ENCODE peak calls at places on chromosomes 7 and 10, in four cellular contexts. T is neuronal stem cell, A is H1, Y is H9. O is an unnamed sample.

GRCh38 chr7:516606-517456 is 2.8 kb downstream of the PDGFA start:
- DNase-seq in T (peak; percentile 42), A (peak; percentile 62), Y (no peak), O (peak; percentile 88)

GRCh38 chr10:43200538-43201390 is 62.5 kb downstream of the CSGALNACT2 start:
- DNase-seq in T (no peak), A (no peak), Y (no peak), O (no peak)

GRCh38 chr10:102729090-102730026 is 14.4 kb upstream of the WBP1L start:
- DNase-seq in T (peak; percentile 73), A (peak; percentile 97), Y (peak; percentile 88), O (peak; percentile 82)

GRCh38 chr7:27608776-27609495 is 53.7 kb downstream of the HIBADH start:
- DNase-seq in T (no peak), A (no peak), Y (no peak), O (peak; percentile 15)

GRCh38 chr7:28018020-28018419 is 162.6 kb downstream of the JAZF1 start:
- DNase-seq in T (no peak), A (no peak), Y (no peak), O (no peak)

GRCh38 chr7:112414855-112415490 is 35.3 kb upstream of the IFRD1 start:
- DNase-seq in T (peak; percentile 21), A (no peak), Y (no peak), O (peak; percentile 47)

GRCh38 chr10:4354382-4354812 is 471.6 kb upstream of the AKR1E2 start:
- DNase-seq in T (no peak), A (no peak), Y (no peak), O (peak; percentile 33)

GRCh38 chr10:10870523-10871241 is 147.0 kb upstream of the CELF2 start:
- DNase-seq in T (peak; percentile 21), A (no peak), Y (no peak), O (peak; percentile 50)

GRCh38 chr7:124722292-124722691 is 43.3 kb downstream of the GPR37 start:
- DNase-seq in T (no peak), A (no peak), Y (no peak), O (peak; percentile 66)

GRCh38 chr7:5629941-5630340 is 151.5 kb downstream of the RNF216 start:
- DNase-seq in T (no peak), A (peak; percentile 46), Y (no peak), O (peak; percentile 89)

GRCh38 chr10:124652701-124653100 is 91.5 kb downstream of the FAM53B start:
- DNase-seq in T (no peak), A (no peak), Y (no peak), O (no peak)

GRCh38 chr7:33862946-33863814 is 42.2 kb upstream of the BMPER start:
- DNase-seq in T (no peak), A (no peak), Y (no peak), O (no peak)

GRCh38 chr7:4682621-4683042 is 537 bp downstream of the FOXK1 start:
- DNase-seq in T (no peak), A (peak; percentile 54), Y (peak; percentile 37), O (peak; percentile 49)

GRCh38 chr7:95376632-95377380 is 19.4 kb downstream of the PON3 start:
- DNase-seq in T (no peak), A (no peak), Y (no peak), O (no peak)

GRCh38 chr10:8811201-8811600 is 756.7 kb downstream of the GATA3 start:
- DNase-seq in T (no peak), A (no peak), Y (no peak), O (peak; percentile 8)

GRCh38 chr10:65708057-65708456 is 1217.8 kb upstream of the LRRTM3 start:
- DNase-seq in T (no peak), A (no peak), Y (no peak), O (no peak)

GRCh38 chr7:122304604-122304975 is at the start of gene FEZF1:
- DNase-seq in T (peak; percentile 84), A (no peak), Y (peak; percentile 77), O (no peak)

GRCh38 chr10:50541921-50542320 is 81.8 kb downstream of the SGMS1 start:
- DNase-seq in T (no peak), A (no peak), Y (no peak), O (no peak)

GRCh38 chr10:127210936-127211335 is 14.5 kb upstream of the INSYN2A start:
- DNase-seq in T (no peak), A (no peak), Y (no peak), O (no peak)

GRCh38 chr7:155809332-155809946 is 2.8 kb downstream of the SHH start:
- DNase-seq in T (no peak), A (no peak), Y (no peak), O (no peak)
- H3K4me2 ChIP-seq in T (peak overlapping the region; percentile 73), A (peak overlapping the region; percentile 40), Y (peak overlapping the region; percentile 3), O (peak overlapping the region; percentile 91)

DNA sequence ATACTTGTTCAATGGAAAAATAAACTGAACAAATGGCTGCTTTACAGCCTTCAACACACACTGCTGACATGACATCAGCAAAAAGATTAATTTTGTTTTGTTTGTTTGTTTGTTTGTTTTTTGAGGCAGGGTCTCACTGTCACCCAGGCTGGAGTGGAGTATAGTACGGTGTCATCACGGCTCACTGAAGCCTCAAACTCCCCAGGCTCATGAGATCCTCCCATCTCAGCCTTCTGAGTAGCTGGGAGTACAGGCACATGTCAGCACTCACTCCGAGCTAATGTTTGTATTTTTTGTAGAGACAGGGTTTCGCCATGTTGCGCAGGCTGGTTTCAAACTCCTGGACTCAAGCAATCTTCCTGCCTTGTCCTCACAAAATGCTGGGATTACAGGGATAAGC is 10.9 kb downstream of the TARP start:
- DNase-seq in T (no peak), A (no peak), Y (no peak), O (no peak)
- H2BK12ac ChIP-seq in T (no peak overlapping the region), A (no peak overlapping the region), Y (no peak overlapping the region), O (no peak overlapping the region)

GRCh38 chr7:116355423-116355765 is 144.1 kb upstream of the CAV2 start:
- DNase-seq in T (no peak), A (no peak), Y (no peak), O (no peak)
- H3K4me2 ChIP-seq in T (no peak overlapping the region), A (no peak overlapping the region), Y (no peak overlapping the region), O (peak overlapping the region; percentile 41)

GRCh38 chr10:86373828-86374227 is 7.2 kb upstream of the GRID1 start:
- DNase-seq in T (no peak), A (peak; percentile 33), Y (peak; percentile 20), O (no peak)

GRCh38 chr10:86373251-86373650 is 6.7 kb upstream of the GRID1 start:
- DNase-seq in T (no peak), A (no peak), Y (no peak), O (no peak)

GRCh38 chr10:86375204-86375603 is 8.6 kb upstream of the GRID1 start:
- DNase-seq in T (no peak), A (peak; percentile 16), Y (peak; percentile 18), O (no peak)

GRCh38 chr10:86376403-86376802 is 9.8 kb upstream of the GRID1 start:
- DNase-seq in T (no peak), A (no peak), Y (no peak), O (no peak)

DNA sequence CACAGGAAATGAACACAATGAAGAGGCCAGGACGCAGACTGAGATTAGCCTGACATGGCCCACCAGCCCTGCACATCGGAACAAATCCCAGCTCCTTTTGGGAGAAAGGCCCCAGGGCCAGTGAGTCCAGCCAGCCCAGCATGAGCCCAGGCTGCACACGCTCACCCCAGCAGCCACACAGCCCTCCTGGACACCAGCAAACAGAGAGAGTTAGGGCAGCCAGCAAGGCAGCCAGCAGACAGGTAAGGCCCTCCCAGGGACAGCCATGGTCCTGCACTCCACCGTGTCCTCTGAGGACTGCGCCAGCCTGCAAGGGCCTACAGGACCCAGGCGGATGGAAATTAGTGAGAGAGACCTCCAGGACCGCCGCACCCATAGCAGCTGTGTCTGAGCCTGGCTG is 8.1 kb upstream of the GRID1 start:
- DNase-seq in T (no peak), A (peak; percentile 34), Y (peak; percentile 23), O (no peak)
- H2BK12ac ChIP-seq in T (no peak overlapping the region), A (no peak overlapping the region), Y (no peak overlapping the region), O (no peak overlapping the region)

DNA sequence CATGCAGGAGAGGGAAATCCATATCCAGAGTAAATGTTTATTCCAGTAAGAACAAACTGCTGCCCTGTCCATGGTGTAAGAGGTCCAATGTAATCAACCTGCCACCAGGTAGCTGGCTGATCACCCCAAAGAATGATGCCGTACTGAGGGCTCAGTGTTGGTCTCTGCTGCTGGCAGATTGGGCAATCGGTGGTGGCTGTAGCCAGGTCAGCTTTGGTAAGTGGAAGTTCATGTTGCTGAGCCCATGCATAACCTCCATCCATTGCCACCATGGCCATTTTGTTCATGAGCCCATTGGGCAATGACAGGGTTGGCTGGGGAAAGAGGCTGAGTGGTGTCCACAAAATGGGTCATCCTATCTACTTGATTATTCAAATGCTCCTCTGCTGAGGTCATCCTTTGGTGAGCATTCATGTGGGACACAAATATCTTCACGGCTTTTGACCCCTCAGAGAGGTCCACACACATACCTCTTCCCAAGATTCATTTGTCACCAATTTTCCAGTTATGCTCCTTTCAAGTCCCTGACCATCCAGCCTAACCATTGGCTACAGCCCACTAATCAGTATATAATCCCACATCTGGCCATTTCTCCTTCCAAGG is 23.3 kb upstream of the PAPSS2 start:
- DNase-seq in T (no peak), A (no peak), Y (no peak), O (no peak)
- H3K4me2 ChIP-seq in T (no peak overlapping the region), A (no peak overlapping the region), Y (no peak overlapping the region), O (no peak overlapping the region)

DNA sequence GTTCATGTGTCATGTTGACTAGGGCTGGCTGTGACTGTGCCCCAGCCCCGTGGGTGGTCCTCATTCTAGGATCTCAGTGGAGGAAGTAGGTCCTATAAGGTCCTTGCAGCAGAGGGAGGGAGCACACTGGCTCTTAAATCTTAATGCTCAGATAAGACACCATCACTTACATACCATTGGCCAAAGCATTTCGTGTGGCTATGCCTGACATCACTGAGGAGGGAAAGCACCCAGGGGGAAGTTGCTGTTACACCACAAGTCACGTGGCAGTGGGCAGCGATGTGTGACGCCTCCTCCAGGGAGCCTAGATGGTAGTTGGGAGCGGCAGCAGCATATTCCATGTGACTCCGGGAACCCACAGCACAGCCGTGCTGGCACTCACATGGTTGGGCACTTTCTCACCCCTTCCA is 224.7 kb upstream of the SH2B2 start:
- DNase-seq in T (no peak), A (no peak), Y (no peak), O (peak; percentile 65)
- H2BK12ac ChIP-seq in T (no peak overlapping the region), A (no peak overlapping the region), Y (no peak overlapping the region), O (no peak overlapping the region)